ENCODE peak calls at places on chromosomes 5 and 9, in six cellular contexts. J is adrenal gland, D is uterus, A is thyroid gland, T is astrocyte, X is upper lobe of right lung. G is an unnamed sample. For H3K4me1, the result is how much of the 10 kb centered on the place peaks cover.

GRCh38 chr9:100277166-100277979 is 75.4 kb downstream of the TEX10 start:
- DNase-seq in J (no peak), D (no peak), A (no peak), T (peak), X (no peak), G (no peak)

GRCh38 chr5:137563646-137564474 is 64.7 kb upstream of the SPOCK1 start:
- DNase-seq in J (no peak), D (peak), A (peak), T (peak), X (no peak), G (no peak)

GRCh38 chr5:119367502-119368237 is 11.9 kb downstream of the TNFAIP8 start:
- DNase-seq in J (no peak), D (no peak), A (no peak), T (peak), X (no peak), G (no peak)

GRCh38 chr5:129271309-129271708 is 176.8 kb downstream of the ISOC1 start:
- DNase-seq in J (no peak), D (no peak), A (no peak), T (no peak), X (no peak), G (no peak)

GRCh38 chr9:63859475-63860215 is 1425.4 kb downstream of the FOXD4L5 start:
- DNase-seq in J (no peak), D (peak), A (peak), T (no peak), X (peak), G (no peak)

GRCh38 chr9:138009456-138010273 is 132.1 kb downstream of the CACNA1B start:
- DNase-seq in J (no peak), D (no peak), A (no peak), T (no peak), X (peak), G (no peak)

GRCh38 chr5:180847053-180847452 is 14.0 kb downstream of the ZFP62 start:
- DNase-seq in J (no peak), D (no peak), A (no peak), T (no peak), X (no peak), G (no peak)

GRCh38 chr5:3347741-3348140 is 247.9 kb upstream of the IRX1 start:
- DNase-seq in J (no peak), D (no peak), A (no peak), T (no peak), X (no peak), G (no peak)

GRCh38 chr5:60492958-60493357 is 207.0 kb downstream of the DEPDC1B start:
- DNase-seq in J (no peak), D (no peak), A (no peak), T (peak), X (no peak), G (no peak)

GRCh38 chr5:43514471-43514815 is 505 bp downstream of the C5orf34 start:
- DNase-seq in J (no peak), D (no peak), A (no peak), T (peak), X (no peak), G (no peak)

GRCh38 chr5:38408446-38409175 is 147.8 kb downstream of the LIFR start:
- DNase-seq in J (no peak), D (no peak), A (no peak), T (no peak), X (no peak), G (no peak)

GRCh38 chr5:139061274-139061673 is 136.9 kb downstream of the SIL1 start:
- DNase-seq in J (peak), D (peak), A (peak), T (peak), X (peak), G (peak)

GRCh38 chr9:22650145-22650544 is 203.5 kb downstream of the DMRTA1 start:
- DNase-seq in J (no peak), D (no peak), A (no peak), T (no peak), X (no peak), G (no peak)

GRCh38 chr9:618478-618877 is 223.0 kb upstream of the DMRT1 start:
- DNase-seq in J (no peak), D (no peak), A (no peak), T (peak), X (no peak), G (no peak)

GRCh38 chr9:136022731-136023400 is 61.7 kb upstream of the UBAC1 start:
- DNase-seq in J (no peak), D (peak), A (no peak), T (no peak), X (no peak), G (no peak)

GRCh38 chr5:16574789-16575785 is 41.7 kb downstream of the RETREG1 start:
- DNase-seq in J (no peak), D (no peak), A (peak), T (peak), X (no peak), G (no peak)

GRCh38 chr5:176407456-176408244 is 8.7 kb downstream of the CLTB start:
- DNase-seq in J (no peak), D (no peak), A (no peak), T (no peak), X (peak), G (no peak)

GRCh38 chr9:32991895-32992595 is 9.4 kb downstream of the APTX start:
- DNase-seq in J (peak), D (no peak), A (no peak), T (no peak), X (no peak), G (no peak)

GRCh38 chr9:92295240-92295790 is 1.8 kb upstream of the IARS1 start:
- DNase-seq in J (no peak), D (no peak), A (no peak), T (no peak), X (no peak), G (no peak)

GRCh38 chr9:135504262-135505229 is 4.1 kb downstream of the MRPS2 start:
- DNase-seq in J (peak), D (peak), A (peak), T (peak), X (peak), G (no peak)

GRCh38 chr9:16912197-16912596 is 41.7 kb upstream of the BNC2 start:
- DNase-seq in J (no peak), D (no peak), A (no peak), T (no peak), X (no peak), G (no peak)

GRCh38 chr5:530556-530955 is 6.3 kb upstream of the SLC9A3 start:
- DNase-seq in J (no peak), D (no peak), A (no peak), T (no peak), X (peak), G (no peak)

GRCh38 chr9:68538200-68538599 is 2.5 kb downstream of the TMEM252 start:
- DNase-seq in J (no peak), D (peak), A (no peak), T (no peak), X (no peak), G (peak)

GRCh38 chr5:176612855-176613254 is 2.9 kb upstream of the GPRIN1 start:
- DNase-seq in J (no peak), D (no peak), A (no peak), T (no peak), X (no peak), G (no peak)

GRCh38 chr9:83649515-83649914 is 26.6 kb downstream of the IDNK start:
- DNase-seq in J (no peak), D (no peak), A (no peak), T (no peak), X (no peak), G (no peak)

GRCh38 chr9:117365438-117365837 is 49.4 kb downstream of the ASTN2 start:
- DNase-seq in J (no peak), D (no peak), A (no peak), T (no peak), X (no peak), G (no peak)

GRCh38 chr9:129476821-129477611 is 143.9 kb downstream of the C9orf50 start:
- DNase-seq in J (peak), D (no peak), A (no peak), T (no peak), X (no peak), G (no peak)
- TF ChIP-seq CTCF in J (no peak), D (no peak), A (no peak), T (no peak), X (no peak), G (no peak)

GRCh38 chr9:115373000-115373709 is 255.2 kb upstream of the TNC start:
- DNase-seq in J (no peak), D (no peak), A (no peak), T (peak), X (no peak), G (no peak)

GRCh38 chr9:115364991-115365390 is 247.0 kb upstream of the TNC start:
- DNase-seq in J (no peak), D (no peak), A (no peak), T (peak), X (no peak), G (no peak)

GRCh38 chr9:115369322-115369957 is 251.5 kb upstream of the TNC start:
- DNase-seq in J (no peak), D (no peak), A (no peak), T (peak), X (no peak), G (no peak)

GRCh38 chr9:115367321-115367720 is 249.4 kb upstream of the TNC start:
- DNase-seq in J (no peak), D (no peak), A (no peak), T (peak), X (no peak), G (no peak)

GRCh38 chr9:115367780-115368179 is 249.8 kb upstream of the TNC start:
- DNase-seq in J (no peak), D (no peak), A (no peak), T (peak), X (no peak), G (no peak)
- H3K27ac ChIP-seq in J (no peak), D (peak), A (no peak), T (peak), X (no peak), G (no peak)

DNA sequence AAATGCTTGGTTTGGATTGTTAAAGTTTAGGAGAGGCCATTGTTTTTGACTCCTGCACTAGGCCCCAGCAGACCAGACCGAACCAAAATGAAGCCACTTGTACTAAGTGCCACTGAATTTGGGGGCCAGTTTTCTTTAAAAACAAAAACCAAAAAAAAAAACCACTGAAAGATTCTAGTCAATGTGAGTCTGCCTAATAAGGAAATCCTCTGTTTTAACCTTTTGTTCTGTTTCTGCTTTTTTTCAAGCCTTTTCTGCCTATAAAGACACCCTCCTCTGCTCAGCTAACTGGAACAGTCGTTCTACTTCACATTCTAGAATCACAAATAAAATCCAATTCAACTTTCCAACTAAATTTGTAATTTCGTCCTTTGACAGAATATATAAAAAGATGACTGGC is 64.9 kb downstream of the SERINC5 start:
- DNase-seq in J (no peak), D (no peak), A (peak), T (no peak), X (no peak), G (no peak)
- H3K4me1 ChIP-seq in J (half or more), D (under half), A (half or more), T (under half), X (half or more), G (under half)

GRCh38 chr5:112707187-112708179 is 30.2 kb upstream of the APC start:
- DNase-seq in J (peak), D (peak), A (peak), T (peak), X (peak), G (peak)
- TF ChIP-seq CTCF in J (no peak), D (peak), A (peak), T (no peak), X (no peak), G (no peak)

GRCh38 chr5:76166886-76167576 is 83.8 kb downstream of the SV2C start:
- DNase-seq in J (no peak), D (no peak), A (no peak), T (no peak), X (no peak), G (no peak)
- H3K27ac ChIP-seq in J (no peak), D (no peak), A (no peak), T (no peak), X (no peak), G (no peak)

GRCh38 chr5:142970440-142970788 is 200.2 kb downstream of the ARHGAP26 start:
- DNase-seq in J (no peak), D (no peak), A (no peak), T (no peak), X (no peak), G (no peak)
- H3K4me1 ChIP-seq in J (under half), D (under half), A (under half), T (under half), X (under half), G (under half)

DNA sequence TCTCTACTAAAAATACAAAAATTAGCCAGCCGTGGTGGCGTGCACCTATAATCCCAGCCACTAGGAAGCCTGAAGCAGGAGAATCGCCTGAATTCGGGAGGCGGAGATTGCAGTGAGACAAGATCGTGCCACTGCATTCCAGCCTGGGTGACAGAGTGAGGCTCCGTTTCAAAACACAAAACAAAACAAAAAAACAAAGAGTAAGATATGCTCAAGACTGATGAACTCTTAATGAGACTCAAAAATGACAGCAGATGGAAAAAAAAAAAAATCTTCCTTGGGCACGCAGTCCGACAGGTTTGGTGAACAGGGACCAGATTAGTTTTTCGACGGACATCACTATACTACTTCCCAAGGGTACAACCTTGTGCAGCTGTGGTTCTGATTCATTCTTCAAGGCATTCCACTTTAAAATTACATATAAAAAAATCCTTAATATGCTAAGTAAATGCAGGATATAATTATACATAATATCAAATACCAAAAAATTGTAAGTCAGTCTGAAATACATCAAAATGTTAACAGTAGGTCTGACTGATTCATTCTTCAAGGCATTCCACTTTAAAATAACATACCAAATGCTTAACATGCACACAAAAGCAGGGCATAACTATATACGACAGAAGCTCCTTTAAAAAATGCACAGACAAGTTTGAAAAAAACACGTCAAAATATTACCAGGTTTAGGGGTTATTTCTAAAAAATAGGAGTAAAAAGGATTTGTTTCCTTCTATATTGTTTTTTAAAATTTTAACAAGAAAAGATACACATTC is 12.3 kb downstream of the PSIP1 start:
- DNase-seq in J (no peak), D (no peak), A (no peak), T (no peak), X (no peak), G (no peak)
- TF ChIP-seq CTCF in J (no peak), D (no peak), A (no peak), T (no peak), X (no peak), G (no peak)

G was measured in thoracic aorta.